ENCODE peak calls at places on chromosomes 16 and 17, in seven cellular contexts. D, P, T, R, K, O and C are unnamed samples.

GRCh38 chr16:49822649-49823370 is 33.1 kb downstream of the ZNF423 start:
- DNase-seq in D (no peak), P (no peak), T (no peak), R (no peak), K (no peak), O (no peak), C (no peak)

GRCh38 chr17:28745777-28746473 is 2.1 kb downstream of the TRAF4 start:
- DNase-seq in D (peak), P (no peak), T (peak), R (no peak), K (no peak), O (no peak), C (peak)

GRCh38 chr16:53852678-53853077 is 148.7 kb downstream of the FTO start:
- DNase-seq in D (no peak), P (no peak), T (no peak), R (no peak), K (no peak), O (no peak), C (no peak)

GRCh38 chr17:82931696-82932060 is 91.9 kb upstream of the ZNF750 start:
- DNase-seq in D (peak), P (peak), T (peak), R (no peak), K (no peak), O (no peak), C (no peak)

GRCh38 chr16:30922420-30922959 is 882 bp upstream of the FBXL19 start:
- DNase-seq in D (peak), P (peak), T (peak), R (peak), K (peak), O (peak), C (peak)

GRCh38 chr17:45648642-45649041 is 135.5 kb upstream of the CRHR1 start:
- DNase-seq in D (no peak), P (no peak), T (no peak), R (no peak), K (peak), O (no peak), C (peak)

GRCh38 chr16:26651464-26651863 is 415.3 kb upstream of the C16orf82 start:
- DNase-seq in D (no peak), P (no peak), T (no peak), R (no peak), K (no peak), O (no peak), C (no peak)

GRCh38 chr16:61957075-61957474 is 79.2 kb downstream of the CDH8 start:
- DNase-seq in D (no peak), P (no peak), T (no peak), R (no peak), K (no peak), O (no peak), C (peak)

GRCh38 chr17:40091691-40092397 is 8.5 kb downstream of the NR1D1 start:
- DNase-seq in D (peak), P (no peak), T (no peak), R (no peak), K (no peak), O (no peak), C (peak)

GRCh38 chr16:85448557-85449194 is 164.4 kb upstream of the GSE1 start:
- DNase-seq in D (peak), P (no peak), T (no peak), R (peak), K (no peak), O (peak), C (no peak)

GRCh38 chr16:23378256-23378655 is 74.7 kb downstream of the COG7 start:
- DNase-seq in D (no peak), P (no peak), T (no peak), R (no peak), K (no peak), O (no peak), C (no peak)

GRCh38 chr17:62827722-62828498 is 19.8 kb upstream of the MARCHF10 start:
- DNase-seq in D (no peak), P (peak), T (peak), R (no peak), K (no peak), O (no peak), C (no peak)

GRCh38 chr16:49419016-49419415 is 45.4 kb downstream of the C16orf78 start:
- DNase-seq in D (no peak), P (no peak), T (no peak), R (no peak), K (no peak), O (no peak), C (no peak)

GRCh38 chr16:268141-269053 is 7.3 kb downstream of the RGS11 start:
- DNase-seq in D (peak), P (no peak), T (no peak), R (no peak), K (no peak), O (no peak), C (no peak)

GRCh38 chr17:50120475-50121253 is 9.3 kb downstream of the SAMD14 start:
- DNase-seq in D (no peak), P (no peak), T (no peak), R (no peak), K (no peak), O (no peak), C (no peak)

GRCh38 chr17:41126412-41126811 is 2.4 kb upstream of the KRTAP4-12 start:
- DNase-seq in D (no peak), P (no peak), T (no peak), R (no peak), K (no peak), O (no peak), C (no peak)

GRCh38 chr16:51630051-51630450 is 479.0 kb upstream of the SALL1 start:
- DNase-seq in D (no peak), P (no peak), T (no peak), R (no peak), K (peak), O (no peak), C (peak)

GRCh38 chr16:70754874-70755600 is 45.9 kb downstream of the VAC14 start:
- DNase-seq in D (no peak), P (no peak), T (no peak), R (no peak), K (no peak), O (no peak), C (no peak)